ENCODE peak calls at places on chromosome 22, in seven cellular contexts. F, A, J, B, Z, K and N are unnamed samples.

GRCh38 chr22:40180403-40180802 is 2.7 kb downstream of the TNRC6B start:
- DNase-seq in F (no peak), A (no peak), J (no peak), B (no peak), Z (no peak), K (no peak), N (no peak)

GRCh38 chr22:32333769-32334639 is 23.7 kb upstream of the RFPL3 start:
- DNase-seq in F (no peak), A (no peak), J (no peak), B (no peak), Z (no peak), K (no peak), N (no peak)

GRCh38 chr22:46052331-46052771 is 75.4 kb upstream of the WNT7B start:
- DNase-seq in F (no peak), A (peak), J (no peak), B (no peak), Z (no peak), K (no peak), N (no peak)

GRCh38 chr22:24510694-24511625 is 15.8 kb downstream of the UPB1 start:
- DNase-seq in F (no peak), A (no peak), J (peak), B (no peak), Z (no peak), K (no peak), N (no peak)

GRCh38 chr22:24129980-24130379 is 51.3 kb upstream of the SUSD2 start:
- DNase-seq in F (no peak), A (no peak), J (no peak), B (no peak), Z (no peak), K (no peak), N (no peak)

GRCh38 chr22:18062421-18062820 is 15.4 kb upstream of the PEX26 start:
- DNase-seq in F (no peak), A (no peak), J (no peak), B (no peak), Z (no peak), K (no peak), N (no peak)

GRCh38 chr22:49160261-49161001 is 667.2 kb downstream of the BRD1 start:
- DNase-seq in F (no peak), A (peak), J (no peak), B (no peak), Z (no peak), K (no peak), N (no peak)

GRCh38 chr22:22219140-22219996 is 25.2 kb upstream of the VPREB1 start:
- DNase-seq in F (no peak), A (no peak), J (no peak), B (no peak), Z (no peak), K (no peak), N (no peak)

GRCh38 chr22:19723165-19723989 is at the start of gene GP1BB:
- DNase-seq in F (no peak), A (no peak), J (no peak), B (no peak), Z (no peak), K (no peak), N (no peak)

GRCh38 chr22:39471421-39472141 is 14.8 kb downstream of the MGAT3 start:
- DNase-seq in F (no peak), A (no peak), J (peak), B (peak), Z (no peak), K (no peak), N (no peak)